ENCODE peak calls at places on chromosomes 13 and 19, in ten cellular contexts. One of them, this sample, is unnamed.
A peak's percentile ranks its signal among the peaks of the same experiment; 100 is the strongest.

GRCh38 chr19:47284324-47284899 is 9.7 kb downstream of the INAFM1 start:
- DNase-seq in mammary epithelial cell: peak; percentile 37
- DNase-seq in fibroblast of pulmonary artery: peak; percentile 81
- DNase-seq in breast epithelium: no peak
- DNase-seq in AG10803: peak; percentile 62
- DNase-seq in PC-9: peak; percentile 41
- DNase-seq in spleen: no peak
- DNase-seq in fibroblast of lung: peak; percentile 41
- DNase-seq in kidney epithelial cell: no peak
- DNase-seq in cardiac muscle cell: peak; percentile 71
- DNase-seq in this sample: peak; percentile 71

GRCh38 chr13:112992931-112993700 is 24.1 kb downstream of the MCF2L start:
- DNase-seq in mammary epithelial cell: no peak
- DNase-seq in fibroblast of pulmonary artery: no peak
- DNase-seq in breast epithelium: no peak
- DNase-seq in AG10803: no peak
- DNase-seq in PC-9: no peak
- DNase-seq in spleen: no peak
- DNase-seq in fibroblast of lung: no peak
- DNase-seq in kidney epithelial cell: no peak
- DNase-seq in cardiac muscle cell: no peak
- DNase-seq in this sample: no peak

GRCh38 chr13:113981201-113981605 is 7.3 kb upstream of the C13orf46 start:
- DNase-seq in mammary epithelial cell: peak; percentile 81
- DNase-seq in fibroblast of pulmonary artery: no peak
- DNase-seq in breast epithelium: peak; percentile 81
- DNase-seq in AG10803: no peak
- DNase-seq in PC-9: peak; percentile 98
- DNase-seq in spleen: peak; percentile 68
- DNase-seq in fibroblast of lung: no peak
- DNase-seq in kidney epithelial cell: peak; percentile 42
- DNase-seq in cardiac muscle cell: no peak
- DNase-seq in this sample: no peak

GRCh38 chr13:30963794-30964193 is 31.3 kb downstream of the TEX26 start:
- DNase-seq in mammary epithelial cell: peak; percentile 4
- DNase-seq in fibroblast of pulmonary artery: peak; percentile 46
- DNase-seq in breast epithelium: no peak
- DNase-seq in AG10803: peak; percentile 28
- DNase-seq in PC-9: peak; percentile 14
- DNase-seq in spleen: no peak
- DNase-seq in fibroblast of lung: peak; percentile 18
- DNase-seq in kidney epithelial cell: no peak
- DNase-seq in cardiac muscle cell: peak; percentile 10
- DNase-seq in this sample: peak; percentile 40

GRCh38 chr19:35254341-35255297 is 5.8 kb downstream of the LSR start:
- DNase-seq in mammary epithelial cell: no peak
- DNase-seq in fibroblast of pulmonary artery: no peak
- DNase-seq in breast epithelium: no peak
- DNase-seq in AG10803: no peak
- DNase-seq in PC-9: no peak
- DNase-seq in spleen: peak; percentile 49
- DNase-seq in fibroblast of lung: no peak
- DNase-seq in kidney epithelial cell: no peak
- DNase-seq in cardiac muscle cell: no peak
- DNase-seq in this sample: no peak

GRCh38 chr13:43297967-43298366 is 274.6 kb downstream of the DNAJC15 start:
- DNase-seq in mammary epithelial cell: no peak
- DNase-seq in fibroblast of pulmonary artery: no peak
- DNase-seq in breast epithelium: no peak
- DNase-seq in AG10803: no peak
- DNase-seq in PC-9: no peak
- DNase-seq in spleen: no peak
- DNase-seq in fibroblast of lung: no peak
- DNase-seq in kidney epithelial cell: no peak
- DNase-seq in cardiac muscle cell: no peak
- DNase-seq in this sample: no peak

GRCh38 chr19:35002037-35002535 is 2.0 kb downstream of the GRAMD1A start:
- DNase-seq in mammary epithelial cell: no peak
- DNase-seq in fibroblast of pulmonary artery: no peak
- DNase-seq in breast epithelium: no peak
- DNase-seq in AG10803: no peak
- DNase-seq in PC-9: no peak
- DNase-seq in spleen: peak; percentile 65
- DNase-seq in fibroblast of lung: no peak
- DNase-seq in kidney epithelial cell: no peak
- DNase-seq in cardiac muscle cell: no peak
- DNase-seq in this sample: no peak

GRCh38 chr13:113211774-113212173 is 2.4 kb downstream of the CUL4A start:
- DNase-seq in mammary epithelial cell: no peak
- DNase-seq in fibroblast of pulmonary artery: no peak
- DNase-seq in breast epithelium: no peak
- DNase-seq in AG10803: no peak
- DNase-seq in PC-9: no peak
- DNase-seq in spleen: no peak
- DNase-seq in fibroblast of lung: no peak
- DNase-seq in kidney epithelial cell: no peak
- DNase-seq in cardiac muscle cell: no peak
- DNase-seq in this sample: no peak

GRCh38 chr13:75372517-75372916 is 109.5 kb downstream of the TBC1D4 start:
- DNase-seq in mammary epithelial cell: no peak
- DNase-seq in fibroblast of pulmonary artery: peak; percentile 74
- DNase-seq in breast epithelium: no peak
- DNase-seq in AG10803: peak; percentile 59
- DNase-seq in PC-9: peak; percentile 16
- DNase-seq in spleen: no peak
- DNase-seq in fibroblast of lung: no peak
- DNase-seq in kidney epithelial cell: no peak
- DNase-seq in cardiac muscle cell: peak; percentile 54
- DNase-seq in this sample: peak; percentile 69

GRCh38 chr13:109818136-109818535 is 31.8 kb upstream of the IRS2 start:
- DNase-seq in mammary epithelial cell: peak; percentile 29
- DNase-seq in fibroblast of pulmonary artery: no peak
- DNase-seq in breast epithelium: no peak
- DNase-seq in AG10803: peak; percentile 47
- DNase-seq in PC-9: no peak
- DNase-seq in spleen: no peak
- DNase-seq in fibroblast of lung: no peak
- DNase-seq in kidney epithelial cell: no peak
- DNase-seq in cardiac muscle cell: no peak
- DNase-seq in this sample: no peak

GRCh38 chr13:71852082-71852481 is 14.9 kb downstream of the DACH1 start:
- DNase-seq in mammary epithelial cell: no peak
- DNase-seq in fibroblast of pulmonary artery: no peak
- DNase-seq in breast epithelium: no peak
- DNase-seq in AG10803: no peak
- DNase-seq in PC-9: no peak
- DNase-seq in spleen: no peak
- DNase-seq in fibroblast of lung: no peak
- DNase-seq in kidney epithelial cell: no peak
- DNase-seq in cardiac muscle cell: no peak
- DNase-seq in this sample: no peak

GRCh38 chr13:114124921-114125320 is 7.5 kb downstream of the RASA3 start:
- DNase-seq in mammary epithelial cell: peak; percentile 79
- DNase-seq in fibroblast of pulmonary artery: peak; percentile 66
- DNase-seq in breast epithelium: no peak
- DNase-seq in AG10803: peak; percentile 78
- DNase-seq in PC-9: no peak
- DNase-seq in spleen: no peak
- DNase-seq in fibroblast of lung: peak; percentile 88
- DNase-seq in kidney epithelial cell: peak; percentile 77
- DNase-seq in cardiac muscle cell: no peak
- DNase-seq in this sample: peak; percentile 92

GRCh38 chr19:30419581-30420180 is 47.5 kb downstream of the ZNF536 start:
- DNase-seq in mammary epithelial cell: no peak
- DNase-seq in fibroblast of pulmonary artery: no peak
- DNase-seq in breast epithelium: no peak
- DNase-seq in AG10803: peak; percentile 63
- DNase-seq in PC-9: no peak
- DNase-seq in spleen: no peak
- DNase-seq in fibroblast of lung: no peak
- DNase-seq in kidney epithelial cell: no peak
- DNase-seq in cardiac muscle cell: no peak
- DNase-seq in this sample: no peak

GRCh38 chr19:45496349-45496953 is 396 bp downstream of the RTN2 start:
- DNase-seq in mammary epithelial cell: no peak
- DNase-seq in fibroblast of pulmonary artery: no peak
- DNase-seq in breast epithelium: no peak
- DNase-seq in AG10803: no peak
- DNase-seq in PC-9: peak; percentile 45
- DNase-seq in spleen: peak; percentile 91
- DNase-seq in fibroblast of lung: no peak
- DNase-seq in kidney epithelial cell: no peak
- DNase-seq in cardiac muscle cell: peak; percentile 86
- DNase-seq in this sample: no peak

GRCh38 chr13:113936566-113936965 is 37.3 kb downstream of the C13orf46 start:
- DNase-seq in mammary epithelial cell: no peak
- DNase-seq in fibroblast of pulmonary artery: no peak
- DNase-seq in breast epithelium: no peak
- DNase-seq in AG10803: no peak
- DNase-seq in PC-9: no peak
- DNase-seq in spleen: peak; percentile 56
- DNase-seq in fibroblast of lung: no peak
- DNase-seq in kidney epithelial cell: no peak
- DNase-seq in cardiac muscle cell: no peak
- DNase-seq in this sample: no peak

GRCh38 chr13:94712287-94712811 is at the start of gene SOX21:
- DNase-seq in mammary epithelial cell: peak; percentile 28
- DNase-seq in fibroblast of pulmonary artery: no peak
- DNase-seq in breast epithelium: no peak
- DNase-seq in AG10803: no peak
- DNase-seq in PC-9: no peak
- DNase-seq in spleen: no peak
- DNase-seq in fibroblast of lung: no peak
- DNase-seq in kidney epithelial cell: no peak
- DNase-seq in cardiac muscle cell: no peak
- DNase-seq in this sample: no peak

GRCh38 chr19:5357584-5357983 is 17.0 kb upstream of the PTPRS start:
- DNase-seq in mammary epithelial cell: no peak
- DNase-seq in fibroblast of pulmonary artery: no peak
- DNase-seq in breast epithelium: no peak
- DNase-seq in AG10803: no peak
- DNase-seq in PC-9: no peak
- DNase-seq in spleen: no peak
- DNase-seq in fibroblast of lung: no peak
- DNase-seq in kidney epithelial cell: no peak
- DNase-seq in cardiac muscle cell: no peak
- DNase-seq in this sample: no peak
- TF ChIP-seq CTCF in mammary epithelial cell: no peak
- TF ChIP-seq CTCF in fibroblast of pulmonary artery: no peak
- TF ChIP-seq CTCF in breast epithelium: no peak
- TF ChIP-seq CTCF in AG10803: no peak
- TF ChIP-seq CTCF in PC-9: no peak
- TF ChIP-seq CTCF in spleen: no peak
- TF ChIP-seq CTCF in fibroblast of lung: no peak
- TF ChIP-seq CTCF in kidney epithelial cell: no peak
- TF ChIP-seq CTCF in cardiac muscle cell: no peak
- TF ChIP-seq CTCF in this sample: no peak

GRCh38 chr13:90984737-90985136 is 362.8 kb upstream of the MIR17HG start:
- DNase-seq in mammary epithelial cell: no peak
- DNase-seq in fibroblast of pulmonary artery: no peak
- DNase-seq in breast epithelium: no peak
- DNase-seq in AG10803: no peak
- DNase-seq in PC-9: no peak
- DNase-seq in spleen: no peak
- DNase-seq in fibroblast of lung: no peak
- DNase-seq in kidney epithelial cell: no peak
- DNase-seq in cardiac muscle cell: no peak
- DNase-seq in this sample: no peak

GRCh38 chr13:90974249-90974954 is 373.1 kb upstream of the MIR17HG start:
- DNase-seq in mammary epithelial cell: no peak
- DNase-seq in fibroblast of pulmonary artery: no peak
- DNase-seq in breast epithelium: no peak
- DNase-seq in AG10803: no peak
- DNase-seq in PC-9: no peak
- DNase-seq in spleen: no peak
- DNase-seq in fibroblast of lung: no peak
- DNase-seq in kidney epithelial cell: no peak
- DNase-seq in cardiac muscle cell: no peak
- DNase-seq in this sample: no peak

DNA sequence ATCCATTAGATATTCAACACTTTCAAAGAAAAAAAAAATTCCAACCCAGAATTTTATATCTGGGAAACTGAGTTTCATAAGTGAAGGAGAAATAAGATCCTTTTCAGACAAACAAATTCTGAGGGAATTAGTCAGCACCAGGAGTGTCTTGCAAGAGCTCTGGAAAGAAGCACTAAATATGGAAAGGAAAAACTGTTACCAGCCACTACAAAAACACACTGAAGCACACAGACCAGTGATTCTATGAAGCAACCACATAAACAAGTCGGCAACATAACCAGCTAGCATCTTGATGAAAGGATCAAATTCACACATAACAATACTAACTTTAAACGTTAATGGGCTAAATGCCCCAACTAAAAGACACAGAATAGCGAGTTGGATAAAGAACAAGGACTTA is 368.4 kb upstream of the MIR17HG start:
- DNase-seq in mammary epithelial cell: no peak
- DNase-seq in fibroblast of pulmonary artery: no peak
- DNase-seq in breast epithelium: no peak
- DNase-seq in AG10803: no peak
- DNase-seq in PC-9: no peak
- DNase-seq in spleen: no peak
- DNase-seq in fibroblast of lung: peak; percentile 34
- DNase-seq in kidney epithelial cell: no peak
- DNase-seq in cardiac muscle cell: no peak
- DNase-seq in this sample: no peak
- H3K4me3 ChIP-seq in mammary epithelial cell: no peak overlapping the region
- H3K4me3 ChIP-seq in fibroblast of pulmonary artery: no peak overlapping the region
- H3K4me3 ChIP-seq in breast epithelium: no peak overlapping the region
- H3K4me3 ChIP-seq in AG10803: no peak overlapping the region
- H3K4me3 ChIP-seq in PC-9: no peak overlapping the region
- H3K4me3 ChIP-seq in spleen: no peak overlapping the region
- H3K4me3 ChIP-seq in fibroblast of lung: no peak overlapping the region
- H3K4me3 ChIP-seq in kidney epithelial cell: no peak overlapping the region
- H3K4me3 ChIP-seq in cardiac muscle cell: no peak overlapping the region
- H3K4me3 ChIP-seq in this sample: no peak overlapping the region

GRCh38 chr19:20278342-20278741 is 111.3 kb downstream of the ZNF486 start:
- DNase-seq in mammary epithelial cell: no peak
- DNase-seq in fibroblast of pulmonary artery: no peak
- DNase-seq in breast epithelium: no peak
- DNase-seq in AG10803: no peak
- DNase-seq in PC-9: peak; percentile 25
- DNase-seq in spleen: no peak
- DNase-seq in fibroblast of lung: peak; percentile 23
- DNase-seq in kidney epithelial cell: no peak
- DNase-seq in cardiac muscle cell: no peak
- DNase-seq in this sample: no peak
- TF ChIP-seq CTCF in mammary epithelial cell: no peak
- TF ChIP-seq CTCF in fibroblast of pulmonary artery: no peak
- TF ChIP-seq CTCF in breast epithelium: no peak
- TF ChIP-seq CTCF in AG10803: no peak
- TF ChIP-seq CTCF in PC-9: peak; percentile 93
- TF ChIP-seq CTCF in spleen: no peak
- TF ChIP-seq CTCF in fibroblast of lung: peak; percentile 39
- TF ChIP-seq CTCF in kidney epithelial cell: no peak
- TF ChIP-seq CTCF in cardiac muscle cell: no peak
- TF ChIP-seq CTCF in this sample: no peak

DNA sequence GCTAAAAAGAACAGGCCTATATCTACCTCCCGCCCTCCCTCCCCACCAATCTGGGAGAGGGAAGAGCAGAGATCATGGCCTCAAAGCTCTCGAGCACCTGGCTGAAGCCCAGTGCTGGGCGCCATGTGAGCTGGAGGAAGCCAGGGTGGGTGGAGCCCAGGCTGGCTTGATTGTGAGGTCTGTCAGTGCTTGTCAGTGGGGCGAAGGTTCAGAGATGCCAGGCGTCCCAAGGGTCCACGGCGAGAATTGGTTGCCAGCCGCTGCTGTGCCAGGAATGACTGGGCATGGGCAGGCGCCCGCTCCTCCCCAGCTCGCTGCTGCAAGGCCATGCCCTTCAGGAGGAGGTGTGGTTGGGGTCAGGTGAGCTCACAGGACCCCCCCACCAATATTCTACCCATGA is 11.5 kb downstream of the BEST2 start:
- DNase-seq in mammary epithelial cell: no peak
- DNase-seq in fibroblast of pulmonary artery: no peak
- DNase-seq in breast epithelium: no peak
- DNase-seq in AG10803: no peak
- DNase-seq in PC-9: no peak
- DNase-seq in spleen: no peak
- DNase-seq in fibroblast of lung: no peak
- DNase-seq in kidney epithelial cell: no peak
- DNase-seq in cardiac muscle cell: no peak
- DNase-seq in this sample: no peak
- H3K4me3 ChIP-seq in mammary epithelial cell: no peak overlapping the region
- H3K4me3 ChIP-seq in fibroblast of pulmonary artery: no peak overlapping the region
- H3K4me3 ChIP-seq in breast epithelium: no peak overlapping the region
- H3K4me3 ChIP-seq in AG10803: no peak overlapping the region
- H3K4me3 ChIP-seq in PC-9: no peak overlapping the region
- H3K4me3 ChIP-seq in spleen: no peak overlapping the region
- H3K4me3 ChIP-seq in fibroblast of lung: no peak overlapping the region
- H3K4me3 ChIP-seq in kidney epithelial cell: no peak overlapping the region
- H3K4me3 ChIP-seq in cardiac muscle cell: no peak overlapping the region
- H3K4me3 ChIP-seq in this sample: no peak overlapping the region